ENCODE peak calls at places on chromosomes 2 and 18, in five cellular contexts. H is HEK293T, R is prostate gland, F is GF-D8, J is choroid plexus epithelial cell. K is an unnamed sample.

GRCh38 chr18:58041633-58042032 is 2.4 kb upstream of the NEDD4L start:
- DNase-seq in H (no peak), R (no peak), F (no peak), J (no peak), K (no peak)

GRCh38 chr2:139360654-139361053 is 580.5 kb upstream of the NXPH2 start:
- DNase-seq in H (no peak), R (no peak), F (no peak), J (no peak), K (no peak)

GRCh38 chr2:42770288-42771131 is 6.6 kb upstream of the OXER1 start:
- DNase-seq in H (peak; percentile 80), R (no peak), F (peak; percentile 7), J (peak; percentile 78), K (peak; percentile 29)

GRCh38 chr18:74496508-74497307 is 545 bp downstream of the CNDP2 start:
- DNase-seq in H (peak; percentile 19), R (peak; percentile 42), F (no peak), J (peak; percentile 50), K (peak; percentile 53)

GRCh38 chr2:64400103-64400728 is 53.7 kb upstream of the LGALSL start:
- DNase-seq in H (no peak), R (no peak), F (no peak), J (peak; percentile 14), K (no peak)

GRCh38 chr2:43088148-43089073 is 138.0 kb downstream of the ZFP36L2 start:
- DNase-seq in H (no peak), R (no peak), F (no peak), J (peak; percentile 76), K (no peak)

GRCh38 chr2:241309684-241310117 is 5.8 kb downstream of the HDLBP start:
- DNase-seq in H (no peak), R (no peak), F (peak; percentile 86), J (peak; percentile 54), K (no peak)

GRCh38 chr18:62717059-62717849 is 1.9 kb downstream of the PHLPP1 start:
- DNase-seq in H (no peak), R (peak; percentile 65), F (peak; percentile 56), J (peak; percentile 53), K (no peak)

GRCh38 chr18:37299471-37300304 is 265.9 kb downstream of the CELF4 start:
- DNase-seq in H (peak; percentile 72), R (peak; percentile 70), F (no peak), J (peak; percentile 98), K (no peak)

GRCh38 chr2:217419075-217419671 is 559.3 kb upstream of the TNP1 start:
- DNase-seq in H (no peak), R (no peak), F (no peak), J (no peak), K (no peak)

GRCh38 chr18:75090336-75090735 is 118.6 kb downstream of the PTGR3 start:
- DNase-seq in H (no peak), R (no peak), F (no peak), J (no peak), K (no peak)

GRCh38 chr18:36455931-36456330 is 158.4 kb downstream of the FHOD3 start:
- DNase-seq in H (no peak), R (no peak), F (no peak), J (no peak), K (no peak)

GRCh38 chr2:48946444-48947048 is 191.0 kb upstream of the LHCGR start:
- DNase-seq in H (peak; percentile 61), R (peak; percentile 42), F (no peak), J (peak; percentile 61), K (no peak)

GRCh38 chr2:70354264-70354949 is 52.5 kb upstream of the FAM136A start:
- DNase-seq in H (no peak), R (no peak), F (no peak), J (no peak), K (no peak)

GRCh38 chr18:45526120-45526841 is 89.0 kb upstream of the SLC14A2 start:
- DNase-seq in H (no peak), R (no peak), F (no peak), J (peak; percentile 58), K (no peak)

GRCh38 chr2:134465706-134466105 is 211.8 kb downstream of the MGAT5 start:
- DNase-seq in H (no peak), R (no peak), F (no peak), J (no peak), K (no peak)

GRCh38 chr2:179536185-179536584 is 271.6 kb upstream of the SESTD1 start:
- DNase-seq in H (no peak), R (no peak), F (no peak), J (peak; percentile 43), K (no peak)

GRCh38 chr2:119240311-119241204 is 16.9 kb downstream of the STEAP3 start:
- DNase-seq in H (peak; percentile 62), R (peak; percentile 91), F (no peak), J (peak; percentile 86), K (no peak)

GRCh38 chr2:147933931-147934330 is 86.6 kb downstream of the ORC4 start:
- DNase-seq in H (no peak), R (no peak), F (no peak), J (no peak), K (no peak)

GRCh38 chr2:210456571-210456970 is 20.0 kb downstream of the LANCL1 start:
- DNase-seq in H (no peak), R (no peak), F (no peak), J (no peak), K (no peak)

GRCh38 chr2:58237741-58238140 is 3.4 kb downstream of the FANCL start:
- DNase-seq in H (no peak), R (no peak), F (peak; percentile 19), J (no peak), K (no peak)

GRCh38 chr2:233061591-233062446 is 1.7 kb downstream of the INPP5D start:
- DNase-seq in H (no peak), R (no peak), F (peak; percentile 14), J (peak; percentile 42), K (peak; percentile 23)

GRCh38 chr2:217790681-217791392 is 212.0 kb downstream of the TNS1 start:
- DNase-seq in H (no peak), R (no peak), F (no peak), J (peak; percentile 79), K (no peak)

GRCh38 chr2:158776236-158776635 is 18.9 kb upstream of the DAPL1 start:
- DNase-seq in H (no peak), R (no peak), F (no peak), J (no peak), K (no peak)

GRCh38 chr2:147904051-147904450 is 59.2 kb downstream of the ACVR2A start:
- DNase-seq in H (no peak), R (no peak), F (no peak), J (no peak), K (no peak)

GRCh38 chr2:70362661-70363060 is 60.8 kb upstream of the FAM136A start:
- DNase-seq in H (no peak), R (no peak), F (no peak), J (no peak), K (no peak)

GRCh38 chr2:45332567-45332966 is 278.5 kb downstream of the SRBD1 start:
- DNase-seq in H (no peak), R (no peak), F (no peak), J (no peak), K (no peak)

GRCh38 chr2:56540467-56540866 is 356.7 kb downstream of the CCDC85A start:
- DNase-seq in H (no peak), R (no peak), F (no peak), J (no peak), K (no peak)

GRCh38 chr2:128448331-128449225 is 129.9 kb upstream of the HS6ST1 start:
- DNase-seq in H (no peak), R (no peak), F (no peak), J (no peak), K (no peak)

GRCh38 chr2:98601532-98602132 is 6.7 kb downstream of the COA5 start:
- DNase-seq in H (peak; percentile 48), R (no peak), F (peak; percentile 15), J (peak; percentile 75), K (no peak)

GRCh38 chr2:88180594-88181240 is 10.6 kb downstream of the THNSL2 start:
- DNase-seq in H (no peak), R (no peak), F (no peak), J (no peak), K (no peak)

K was measured in neural crest cell.